ENCODE peak calls at places on chromosomes 3 and 15, in seven cellular contexts. One of them, this sample, is unnamed.

GRCh38 chr15:90291679-90292356 is 26.3 kb downstream of the NGRN start:
- DNase-seq in stimulated activated CD4-positive, alpha-beta T cell treated with anti-CD3 and anti-CD28 coated beads, Interleukin-15, amount 100 ng/mL, for 24 hours: peak; percentile 47
- DNase-seq in central memory CD4-positive, alpha-beta T cell: no peak
- DNase-seq in occipital lobe: no peak
- DNase-seq in activated T-cell treated with anti-CD3 and anti-CD28 coated beads for 48 hours: peak; percentile 13
- DNase-seq in adipocyte: no peak
- DNase-seq in NCI-H2171 treated with DMSO at 0.1 percent for 48 hours: peak; percentile 18
- DNase-seq in this sample: peak; percentile 35

GRCh38 chr15:38300395-38300794 is 47.8 kb downstream of the SPRED1 start:
- DNase-seq in stimulated activated CD4-positive, alpha-beta T cell treated with anti-CD3 and anti-CD28 coated beads, Interleukin-15, amount 100 ng/mL, for 24 hours: no peak
- DNase-seq in adipocyte: peak; percentile 39
- DNase-seq in NCI-H2171 treated with DMSO at 0.1 percent for 48 hours: no peak
- DNase-seq in central memory CD4-positive, alpha-beta T cell: no peak
- DNase-seq in activated T-cell treated with anti-CD3 and anti-CD28 coated beads for 48 hours: no peak
- DNase-seq in occipital lobe: no peak
- DNase-seq in this sample: no peak

GRCh38 chr15:95558131-95558530 is 772.4 kb upstream of the NR2F2 start:
- DNase-seq in stimulated activated CD4-positive, alpha-beta T cell treated with anti-CD3 and anti-CD28 coated beads, Interleukin-15, amount 100 ng/mL, for 24 hours: no peak
- DNase-seq in NCI-H2171 treated with DMSO at 0.1 percent for 48 hours: no peak
- DNase-seq in occipital lobe: no peak
- DNase-seq in activated T-cell treated with anti-CD3 and anti-CD28 coated beads for 48 hours: no peak
- DNase-seq in central memory CD4-positive, alpha-beta T cell: no peak
- DNase-seq in adipocyte: no peak
- DNase-seq in this sample: no peak

GRCh38 chr3:54299169-54299935 is 177.0 kb downstream of the CACNA2D3 start:
- DNase-seq in stimulated activated CD4-positive, alpha-beta T cell treated with anti-CD3 and anti-CD28 coated beads, Interleukin-15, amount 100 ng/mL, for 24 hours: no peak
- DNase-seq in NCI-H2171 treated with DMSO at 0.1 percent for 48 hours: no peak
- DNase-seq in adipocyte: no peak
- DNase-seq in activated T-cell treated with anti-CD3 and anti-CD28 coated beads for 48 hours: no peak
- DNase-seq in occipital lobe: no peak
- DNase-seq in central memory CD4-positive, alpha-beta T cell: no peak
- DNase-seq in this sample: no peak

GRCh38 chr3:172354931-172355499 is 93.2 kb downstream of the GHSR start:
- DNase-seq in NCI-H2171 treated with DMSO at 0.1 percent for 48 hours: no peak
- DNase-seq in activated T-cell treated with anti-CD3 and anti-CD28 coated beads for 48 hours: no peak
- DNase-seq in central memory CD4-positive, alpha-beta T cell: no peak
- DNase-seq in occipital lobe: no peak
- DNase-seq in stimulated activated CD4-positive, alpha-beta T cell treated with anti-CD3 and anti-CD28 coated beads, Interleukin-15, amount 100 ng/mL, for 24 hours: no peak
- DNase-seq in adipocyte: no peak
- DNase-seq in this sample: no peak

GRCh38 chr3:66021731-66022131 is 17.0 kb downstream of the MAGI1 start:
- DNase-seq in stimulated activated CD4-positive, alpha-beta T cell treated with anti-CD3 and anti-CD28 coated beads, Interleukin-15, amount 100 ng/mL, for 24 hours: no peak
- DNase-seq in NCI-H2171 treated with DMSO at 0.1 percent for 48 hours: peak; percentile 4
- DNase-seq in activated T-cell treated with anti-CD3 and anti-CD28 coated beads for 48 hours: no peak
- DNase-seq in adipocyte: no peak
- DNase-seq in central memory CD4-positive, alpha-beta T cell: no peak
- DNase-seq in occipital lobe: no peak
- DNase-seq in this sample: no peak

GRCh38 chr3:36957862-36958686 is 13.2 kb upstream of the TRANK1 start:
- DNase-seq in NCI-H2171 treated with DMSO at 0.1 percent for 48 hours: no peak
- DNase-seq in central memory CD4-positive, alpha-beta T cell: no peak
- DNase-seq in occipital lobe: no peak
- DNase-seq in adipocyte: peak; percentile 45
- DNase-seq in stimulated activated CD4-positive, alpha-beta T cell treated with anti-CD3 and anti-CD28 coated beads, Interleukin-15, amount 100 ng/mL, for 24 hours: no peak
- DNase-seq in activated T-cell treated with anti-CD3 and anti-CD28 coated beads for 48 hours: no peak
- DNase-seq in this sample: no peak

GRCh38 chr15:77504310-77504709 is 83.6 kb downstream of the HMG20A start:
- DNase-seq in NCI-H2171 treated with DMSO at 0.1 percent for 48 hours: peak; percentile 99
- DNase-seq in activated T-cell treated with anti-CD3 and anti-CD28 coated beads for 48 hours: no peak
- DNase-seq in occipital lobe: no peak
- DNase-seq in adipocyte: no peak
- DNase-seq in stimulated activated CD4-positive, alpha-beta T cell treated with anti-CD3 and anti-CD28 coated beads, Interleukin-15, amount 100 ng/mL, for 24 hours: no peak
- DNase-seq in central memory CD4-positive, alpha-beta T cell: no peak
- DNase-seq in this sample: peak; percentile 89

GRCh38 chr3:173912126-173912525 is 514.6 kb downstream of the NLGN1 start:
- DNase-seq in central memory CD4-positive, alpha-beta T cell: no peak
- DNase-seq in activated T-cell treated with anti-CD3 and anti-CD28 coated beads for 48 hours: no peak
- DNase-seq in adipocyte: peak; percentile 69
- DNase-seq in stimulated activated CD4-positive, alpha-beta T cell treated with anti-CD3 and anti-CD28 coated beads, Interleukin-15, amount 100 ng/mL, for 24 hours: no peak
- DNase-seq in occipital lobe: no peak
- DNase-seq in NCI-H2171 treated with DMSO at 0.1 percent for 48 hours: no peak
- DNase-seq in this sample: no peak

GRCh38 chr3:143951351-143951971 is 20.2 kb upstream of the DIPK2A start:
- DNase-seq in occipital lobe: no peak
- DNase-seq in adipocyte: peak; percentile 79
- DNase-seq in central memory CD4-positive, alpha-beta T cell: peak; percentile 6
- DNase-seq in NCI-H2171 treated with DMSO at 0.1 percent for 48 hours: no peak
- DNase-seq in activated T-cell treated with anti-CD3 and anti-CD28 coated beads for 48 hours: no peak
- DNase-seq in stimulated activated CD4-positive, alpha-beta T cell treated with anti-CD3 and anti-CD28 coated beads, Interleukin-15, amount 100 ng/mL, for 24 hours: peak; percentile 44
- DNase-seq in this sample: peak; percentile 55

GRCh38 chr3:109224333-109224732 is 87.8 kb downstream of the C3orf85 start:
- DNase-seq in stimulated activated CD4-positive, alpha-beta T cell treated with anti-CD3 and anti-CD28 coated beads, Interleukin-15, amount 100 ng/mL, for 24 hours: peak; percentile 13
- DNase-seq in NCI-H2171 treated with DMSO at 0.1 percent for 48 hours: no peak
- DNase-seq in central memory CD4-positive, alpha-beta T cell: no peak
- DNase-seq in adipocyte: no peak
- DNase-seq in activated T-cell treated with anti-CD3 and anti-CD28 coated beads for 48 hours: no peak
- DNase-seq in occipital lobe: no peak
- DNase-seq in this sample: peak; percentile 24

GRCh38 chr15:49686626-49687025 is 65.8 kb downstream of the DTWD1 start:
- DNase-seq in stimulated activated CD4-positive, alpha-beta T cell treated with anti-CD3 and anti-CD28 coated beads, Interleukin-15, amount 100 ng/mL, for 24 hours: no peak
- DNase-seq in NCI-H2171 treated with DMSO at 0.1 percent for 48 hours: no peak
- DNase-seq in occipital lobe: no peak
- DNase-seq in central memory CD4-positive, alpha-beta T cell: no peak
- DNase-seq in activated T-cell treated with anti-CD3 and anti-CD28 coated beads for 48 hours: no peak
- DNase-seq in adipocyte: no peak
- DNase-seq in this sample: no peak

GRCh38 chr3:32000877-32001276 is 19.3 kb downstream of the ZNF860 start:
- DNase-seq in stimulated activated CD4-positive, alpha-beta T cell treated with anti-CD3 and anti-CD28 coated beads, Interleukin-15, amount 100 ng/mL, for 24 hours: no peak
- DNase-seq in activated T-cell treated with anti-CD3 and anti-CD28 coated beads for 48 hours: no peak
- DNase-seq in central memory CD4-positive, alpha-beta T cell: no peak
- DNase-seq in occipital lobe: no peak
- DNase-seq in adipocyte: no peak
- DNase-seq in NCI-H2171 treated with DMSO at 0.1 percent for 48 hours: no peak
- DNase-seq in this sample: no peak

GRCh38 chr15:49421991-49422390 is 1.1 kb upstream of the FGF7 start:
- DNase-seq in central memory CD4-positive, alpha-beta T cell: peak; percentile 43
- DNase-seq in NCI-H2171 treated with DMSO at 0.1 percent for 48 hours: peak; percentile 26
- DNase-seq in stimulated activated CD4-positive, alpha-beta T cell treated with anti-CD3 and anti-CD28 coated beads, Interleukin-15, amount 100 ng/mL, for 24 hours: peak; percentile 37
- DNase-seq in activated T-cell treated with anti-CD3 and anti-CD28 coated beads for 48 hours: peak; percentile 10
- DNase-seq in adipocyte: peak; percentile 73
- DNase-seq in occipital lobe: no peak
- DNase-seq in this sample: peak; percentile 46

GRCh38 chr3:188037965-188038581 is 115.9 kb upstream of the LPP start:
- DNase-seq in occipital lobe: no peak
- DNase-seq in NCI-H2171 treated with DMSO at 0.1 percent for 48 hours: no peak
- DNase-seq in activated T-cell treated with anti-CD3 and anti-CD28 coated beads for 48 hours: no peak
- DNase-seq in adipocyte: no peak
- DNase-seq in central memory CD4-positive, alpha-beta T cell: no peak
- DNase-seq in stimulated activated CD4-positive, alpha-beta T cell treated with anti-CD3 and anti-CD28 coated beads, Interleukin-15, amount 100 ng/mL, for 24 hours: no peak
- DNase-seq in this sample: no peak

GRCh38 chr15:31489801-31490646 is 163.4 kb downstream of the KLF13 start:
- DNase-seq in adipocyte: peak; percentile 86
- DNase-seq in central memory CD4-positive, alpha-beta T cell: peak; percentile 49
- DNase-seq in occipital lobe: no peak
- DNase-seq in stimulated activated CD4-positive, alpha-beta T cell treated with anti-CD3 and anti-CD28 coated beads, Interleukin-15, amount 100 ng/mL, for 24 hours: peak; percentile 53
- DNase-seq in NCI-H2171 treated with DMSO at 0.1 percent for 48 hours: peak; percentile 55
- DNase-seq in activated T-cell treated with anti-CD3 and anti-CD28 coated beads for 48 hours: no peak
- DNase-seq in this sample: peak; percentile 13

GRCh38 chr3:30751610-30752299 is 142.7 kb downstream of the GADL1 start:
- DNase-seq in central memory CD4-positive, alpha-beta T cell: peak; percentile 6
- DNase-seq in stimulated activated CD4-positive, alpha-beta T cell treated with anti-CD3 and anti-CD28 coated beads, Interleukin-15, amount 100 ng/mL, for 24 hours: peak; percentile 68
- DNase-seq in occipital lobe: no peak
- DNase-seq in adipocyte: peak; percentile 57
- DNase-seq in NCI-H2171 treated with DMSO at 0.1 percent for 48 hours: peak; percentile 5
- DNase-seq in activated T-cell treated with anti-CD3 and anti-CD28 coated beads for 48 hours: peak; percentile 34
- DNase-seq in this sample: no peak

GRCh38 chr3:112109313-112109712 is 23.1 kb downstream of the C3orf52 start:
- DNase-seq in NCI-H2171 treated with DMSO at 0.1 percent for 48 hours: peak; percentile 88
- DNase-seq in adipocyte: no peak
- DNase-seq in stimulated activated CD4-positive, alpha-beta T cell treated with anti-CD3 and anti-CD28 coated beads, Interleukin-15, amount 100 ng/mL, for 24 hours: no peak
- DNase-seq in occipital lobe: no peak
- DNase-seq in activated T-cell treated with anti-CD3 and anti-CD28 coated beads for 48 hours: no peak
- DNase-seq in central memory CD4-positive, alpha-beta T cell: no peak
- DNase-seq in this sample: peak; percentile 71

GRCh38 chr15:27844018-27844666 is 255.0 kb downstream of the OCA2 start:
- DNase-seq in stimulated activated CD4-positive, alpha-beta T cell treated with anti-CD3 and anti-CD28 coated beads, Interleukin-15, amount 100 ng/mL, for 24 hours: no peak
- DNase-seq in NCI-H2171 treated with DMSO at 0.1 percent for 48 hours: no peak
- DNase-seq in central memory CD4-positive, alpha-beta T cell: no peak
- DNase-seq in activated T-cell treated with anti-CD3 and anti-CD28 coated beads for 48 hours: no peak
- DNase-seq in adipocyte: no peak
- DNase-seq in occipital lobe: no peak
- DNase-seq in this sample: no peak

This sample was measured in COR-L47.